ENCODE peak calls at places on chromosomes 2 and 18, in five cellular contexts. O is PC-3, T is fibroblast of lung, Q is endothelial cell of umbilical vein, B is H9. E is an unnamed sample.

GRCh38 chr18:70047931-70048603 is 100.4 kb upstream of the CD226 start:
- DNase-seq in O (peak), Q (peak), B (no peak), T (peak), E (no peak)

GRCh38 chr2:233551491-233551890 is 15.1 kb downstream of the USP40 start:
- DNase-seq in O (no peak), T (no peak), Q (no peak), B (no peak), E (no peak)

GRCh38 chr2:8856176-8856575 is 18.8 kb upstream of the KIDINS220 start:
- DNase-seq in B (no peak), T (no peak), O (no peak), Q (no peak), E (no peak)

GRCh38 chr2:86069091-86069685 is 36.5 kb downstream of the POLR1A start:
- DNase-seq in Q (no peak), T (peak), B (no peak), O (no peak), E (no peak)

GRCh38 chr2:233426619-233427342 is 72.5 kb downstream of the DGKD start:
- DNase-seq in T (peak), Q (no peak), O (peak), B (no peak), E (no peak)

GRCh38 chr18:9690418-9691178 is 17.5 kb upstream of the RAB31 start:
- DNase-seq in T (peak), B (no peak), Q (no peak), O (no peak), E (no peak)

GRCh38 chr18:56124186-56124585 is 514.2 kb downstream of the TXNL1 start:
- DNase-seq in O (peak), T (peak), Q (peak), B (no peak), E (no peak)

GRCh38 chr2:202032841-202033316 is 776 bp upstream of the FZD7 start:
- DNase-seq in T (peak), B (peak), O (peak), Q (peak), E (peak)

GRCh38 chr18:63848159-63848558 is 39.3 kb upstream of the SERPINB2 start:
- DNase-seq in Q (peak), B (no peak), T (peak), O (peak), E (no peak)

GRCh38 chr18:26298107-26298506 is 71.9 kb downstream of the TAF4B start:
- DNase-seq in Q (no peak), T (no peak), B (no peak), O (no peak), E (no peak)

GRCh38 chr2:190320696-190321095 is 1.1 kb upstream of the HIBCH start:
- DNase-seq in Q (no peak), B (no peak), O (no peak), T (no peak), E (no peak)

GRCh38 chr2:27730980-27731691 is 40.4 kb upstream of the MRPL33 start:
- DNase-seq in T (no peak), B (no peak), O (no peak), Q (no peak), E (no peak)

GRCh38 chr2:60412626-60413025 is 140.8 kb downstream of the BCL11A start:
- DNase-seq in T (no peak), Q (no peak), O (no peak), B (no peak), E (no peak)

GRCh38 chr2:97011977-97012569 is 25.7 kb upstream of the FAM178B start:
- DNase-seq in Q (peak), T (peak), O (peak), B (no peak), E (no peak)

GRCh38 chr2:46144133-46144800 is 152.9 kb upstream of the EPAS1 start:
- DNase-seq in Q (no peak), T (no peak), O (no peak), B (no peak), E (no peak)

GRCh38 chr2:223180463-223180862 is 128.5 kb downstream of the KCNE4 start:
- DNase-seq in B (no peak), T (no peak), O (no peak), Q (peak), E (no peak)

GRCh38 chr2:215696998-215697397 is 261.1 kb upstream of the FN1 start:
- DNase-seq in Q (no peak), T (no peak), O (no peak), B (no peak), E (no peak)

GRCh38 chr2:216302981-216303676 is 69.2 kb downstream of the MARCHF4 start:
- DNase-seq in B (no peak), Q (no peak), O (no peak), T (peak), E (no peak)

GRCh38 chr18:60668583-60668982 is 296.0 kb upstream of the MC4R start:
- DNase-seq in O (peak), T (no peak), Q (peak), B (no peak), E (no peak)

GRCh38 chr18:29840101-29840500 is 1202.4 kb downstream of the DSC3 start:
- DNase-seq in Q (no peak), T (peak), B (no peak), O (peak), E (no peak)

GRCh38 chr2:10028988-10029874 is 14.1 kb upstream of the KLF11 start:
- DNase-seq in Q (peak), O (no peak), B (peak), T (no peak), E (peak)

GRCh38 chr2:146541896-146542295 is 1302.9 kb upstream of the ACVR2A start:
- DNase-seq in O (no peak), T (no peak), Q (no peak), B (no peak), E (no peak)

GRCh38 chr2:83196225-83196624 is 1262.9 kb downstream of the SUCLG1 start:
- DNase-seq in T (peak), O (peak), Q (peak), B (no peak), E (no peak)

GRCh38 chr2:206526416-206526815 is 83.1 kb downstream of the ADAM23 start:
- DNase-seq in B (no peak), O (no peak), Q (no peak), T (no peak), E (no peak)

GRCh38 chr2:120606280-120606679 is 129.4 kb upstream of the GLI2 start:
- DNase-seq in B (no peak), O (no peak), Q (no peak), T (no peak), E (peak)

GRCh38 chr2:132564065-132564464 is 105.9 kb downstream of the LYPD1 start:
- DNase-seq in B (no peak), Q (no peak), T (no peak), O (peak), E (no peak)

GRCh38 chr18:60413944-60414547 is 41.5 kb upstream of the MC4R start:
- DNase-seq in O (peak), T (peak), B (peak), Q (no peak), E (no peak)

GRCh38 chr2:105688946-105689345 is 55.8 kb upstream of the NCK2 start:
- DNase-seq in O (no peak), B (no peak), Q (no peak), T (no peak), E (no peak)

GRCh38 chr2:188399159-188399558 is 107.5 kb downstream of the GULP1 start:
- DNase-seq in Q (no peak), B (no peak), T (peak), O (no peak), E (no peak)

GRCh38 chr2:179793238-179793637 is 68.2 kb downstream of the ZNF385B start:
- DNase-seq in O (no peak), B (no peak), Q (no peak), T (no peak), E (no peak)

GRCh38 chr2:218009191-218010114 is 6.7 kb upstream of the TNS1 start:
- DNase-seq in O (no peak), T (no peak), B (no peak), Q (no peak), E (no peak)
- H3K9ac ChIP-seq in O (no peak), T (no peak), B (no peak), Q (no peak), E (no peak)

GRCh38 chr2:23599691-23600090 is 214.7 kb downstream of the KLHL29 start:
- DNase-seq in B (no peak), O (no peak), T (no peak), Q (no peak), E (no peak)

GRCh38 chr2:23603156-23603555 is 218.2 kb downstream of the KLHL29 start:
- DNase-seq in T (no peak), Q (no peak), O (no peak), B (no peak), E (no peak)

GRCh38 chr2:23600336-23600735 is 215.4 kb downstream of the KLHL29 start:
- DNase-seq in B (no peak), Q (no peak), T (peak), O (no peak), E (peak)

GRCh38 chr2:23602113-23602512 is 217.1 kb downstream of the KLHL29 start:
- DNase-seq in O (peak), T (peak), B (no peak), Q (no peak), E (peak)

GRCh38 chr2:23601301-23601965 is 216.5 kb downstream of the KLHL29 start:
- DNase-seq in B (no peak), O (no peak), Q (no peak), T (peak), E (no peak)
- H3K9ac ChIP-seq in B (no peak), O (no peak), Q (no peak), T (no peak), E (no peak)

DNA sequence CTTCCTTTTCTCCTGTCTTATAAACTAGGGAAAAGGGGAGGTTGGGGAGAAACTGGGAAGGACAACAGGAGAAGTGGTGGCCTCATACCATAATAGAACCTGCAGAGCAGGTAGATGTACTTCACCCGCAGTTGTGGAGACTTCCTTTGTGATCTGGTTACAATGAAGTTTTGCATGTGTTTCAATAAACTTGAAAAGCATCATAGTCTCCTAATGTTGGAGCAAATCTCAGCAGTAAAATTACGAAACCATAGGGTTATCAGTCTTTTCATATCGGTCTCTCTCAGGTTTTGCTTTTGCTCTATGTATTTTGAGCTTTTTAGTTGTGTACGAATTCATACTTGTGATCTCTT is 30.5 kb downstream of the ANO7 start:
- DNase-seq in Q (no peak), T (no peak), B (no peak), O (no peak), E (no peak)
- H3K9ac ChIP-seq in Q (no peak), T (no peak), B (no peak), O (no peak), E (peak)

GRCh38 chr2:234635284-234635683 is 138.4 kb upstream of the ARL4C start:
- DNase-seq in Q (peak), B (no peak), O (no peak), T (no peak), E (no peak)

GRCh38 chr2:234631896-234632514 is 135.1 kb upstream of the ARL4C start:
- DNase-seq in T (no peak), O (no peak), Q (no peak), B (peak), E (no peak)

GRCh38 chr2:234633581-234634230 is 136.8 kb upstream of the ARL4C start:
- DNase-seq in O (peak), T (no peak), Q (no peak), B (no peak), E (no peak)

GRCh38 chr2:234630676-234631350 is 133.9 kb upstream of the ARL4C start:
- DNase-seq in O (no peak), T (peak), B (no peak), Q (no peak), E (no peak)

GRCh38 chr2:234632527-234633391 is 135.9 kb upstream of the ARL4C start:
- DNase-seq in O (peak), Q (no peak), T (peak), B (peak), E (no peak)
- H3K9ac ChIP-seq in O (no peak), Q (no peak), T (no peak), B (no peak), E (no peak)

GRCh38 chr18:394997-395383 is 105.5 kb downstream of the COLEC12 start:
- DNase-seq in B (no peak), Q (peak), T (peak), O (no peak), E (no peak)
- H3K9ac ChIP-seq in B (no peak), Q (no peak), T (no peak), O (no peak), E (no peak)

DNA sequence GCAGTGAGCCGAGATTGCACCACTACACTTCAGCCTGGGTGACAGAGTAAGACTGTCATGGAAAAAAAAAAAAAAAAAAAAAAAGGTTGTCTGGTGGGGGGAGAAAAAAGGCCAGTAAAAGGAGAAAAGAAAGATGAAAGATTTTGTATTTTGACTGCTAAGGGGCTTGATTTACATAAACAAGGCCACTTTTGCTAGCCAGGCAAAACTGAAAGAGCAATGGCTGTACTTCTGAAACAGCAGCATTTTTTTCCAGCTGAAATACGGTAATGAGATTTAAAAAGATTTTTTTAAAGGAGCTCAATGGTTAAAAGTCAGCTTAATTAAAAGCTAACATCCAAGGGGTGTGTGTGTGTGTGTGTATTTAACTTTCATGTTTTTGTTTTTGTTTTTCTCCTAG is 11.3 kb upstream of the OXER1 start:
- DNase-seq in O (no peak), Q (no peak), T (no peak), B (no peak), E (no peak)
- H3K9ac ChIP-seq in O (no peak), Q (no peak), T (no peak), B (no peak), E (no peak)